ENCODE peak calls at places on chromosomes 5 and 9, in seven cellular contexts. H is A549, O is HFF-Myc, C is cardiac muscle cell, E is fibroblast of the aortic adventitia, D is keratinocyte, F is B cell. L is an unnamed sample.

GRCh38 chr5:142215915-142216681 is 107.5 kb downstream of the NDFIP1 start:
- DNase-seq in E (peak; percentile 99), O (peak; percentile 93), C (peak; percentile 98), H (peak; percentile 65), D (peak; percentile 75), F (no peak), L (no peak)

GRCh38 chr9:115306860-115307259 is 188.9 kb upstream of the TNC start:
- DNase-seq in F (no peak), O (no peak), C (no peak), E (no peak), H (no peak), D (no peak), L (no peak)

GRCh38 chr5:51131266-51131665 is 252.0 kb upstream of the ISL1 start:
- DNase-seq in D (no peak), H (no peak), E (no peak), O (no peak), C (no peak), F (no peak), L (no peak)

GRCh38 chr5:64939772-64940510 is 171.2 kb downstream of the CWC27 start:
- DNase-seq in O (no peak), C (peak; percentile 42), H (peak; percentile 56), E (peak; percentile 39), F (no peak), D (no peak), L (no peak)

GRCh38 chr9:136075134-136075841 is 19.8 kb downstream of the NACC2 start:
- DNase-seq in E (no peak), O (no peak), D (no peak), F (no peak), H (no peak), C (no peak), L (no peak)

GRCh38 chr9:86507119-86507731 is 153.0 kb upstream of the TUT7 start:
- DNase-seq in E (peak; percentile 42), D (no peak), C (no peak), H (no peak), F (no peak), O (no peak), L (no peak)

GRCh38 chr5:117455236-117456233 is 880.9 kb upstream of the SEMA6A start:
- DNase-seq in O (no peak), E (no peak), C (no peak), D (no peak), H (no peak), F (no peak), L (peak; percentile 2)

GRCh38 chr5:107979272-107979671 is 308.5 kb upstream of the EFNA5 start:
- DNase-seq in O (no peak), C (peak; percentile 11), F (no peak), E (peak; percentile 4), H (no peak), D (no peak), L (no peak)

GRCh38 chr5:179616002-179616594 is 7.4 kb downstream of the HNRNPH1 start:
- DNase-seq in C (no peak), E (no peak), D (no peak), H (no peak), F (no peak), O (no peak), L (no peak)

GRCh38 chr5:93717162-93717561 is 24.2 kb downstream of the POU5F2 start:
- DNase-seq in H (peak; percentile 31), D (no peak), O (no peak), F (no peak), E (peak; percentile 37), C (peak; percentile 71), L (no peak)

GRCh38 chr5:144141581-144141980 is 28.9 kb downstream of the YIPF5 start:
- DNase-seq in D (no peak), C (no peak), H (no peak), O (no peak), F (no peak), E (no peak), L (no peak)

GRCh38 chr5:95410269-95410668 is 19.1 kb downstream of the FAM81B start:
- DNase-seq in C (no peak), H (no peak), O (no peak), F (no peak), D (no peak), E (no peak), L (no peak)

GRCh38 chr5:165869066-165869465 is 2363.6 kb downstream of the MAT2B start:
- DNase-seq in O (no peak), D (no peak), F (no peak), E (no peak), H (no peak), C (no peak), L (no peak)

GRCh38 chr9:99925542-99925941 is 19.1 kb downstream of the STX17 start:
- DNase-seq in O (no peak), H (no peak), C (no peak), D (no peak), F (no peak), E (no peak), L (no peak)

GRCh38 chr5:174189638-174190037 is 144.1 kb downstream of the NSG2 start:
- DNase-seq in F (no peak), D (no peak), H (no peak), C (no peak), O (no peak), E (no peak), L (no peak)

GRCh38 chr5:148540636-148541035 is 113.7 kb downstream of the HTR4 start:
- DNase-seq in F (no peak), O (no peak), D (no peak), H (no peak), C (no peak), E (no peak), L (no peak)

GRCh38 chr5:178198706-178199105 is 5.6 kb upstream of the HNRNPAB start:
- DNase-seq in O (no peak), F (no peak), D (no peak), C (peak; percentile 32), E (no peak), H (no peak), L (no peak)

GRCh38 chr5:178199581-178200434 is 4.5 kb upstream of the HNRNPAB start:
- DNase-seq in H (no peak), F (no peak), E (no peak), O (no peak), D (no peak), C (no peak), L (no peak)

GRCh38 chr5:178196413-178196812 is 7.9 kb upstream of the HNRNPAB start:
- DNase-seq in O (no peak), D (no peak), C (no peak), E (no peak), F (no peak), H (no peak), L (no peak)

GRCh38 chr5:178194026-178194425 is 6.9 kb upstream of the GMCL2 start:
- DNase-seq in H (no peak), E (no peak), O (no peak), D (no peak), F (no peak), C (no peak), L (no peak)

GRCh38 chr5:178196986-178197385 is 7.3 kb upstream of the HNRNPAB start:
- DNase-seq in C (no peak), O (no peak), H (no peak), F (no peak), E (no peak), D (no peak), L (no peak)
- TF ChIP-seq CTCF in C (peak; percentile 47), O (peak; percentile 41), H (peak; percentile 14), F (no peak), E (peak; percentile 44), D (no peak), L (no peak)

DNA sequence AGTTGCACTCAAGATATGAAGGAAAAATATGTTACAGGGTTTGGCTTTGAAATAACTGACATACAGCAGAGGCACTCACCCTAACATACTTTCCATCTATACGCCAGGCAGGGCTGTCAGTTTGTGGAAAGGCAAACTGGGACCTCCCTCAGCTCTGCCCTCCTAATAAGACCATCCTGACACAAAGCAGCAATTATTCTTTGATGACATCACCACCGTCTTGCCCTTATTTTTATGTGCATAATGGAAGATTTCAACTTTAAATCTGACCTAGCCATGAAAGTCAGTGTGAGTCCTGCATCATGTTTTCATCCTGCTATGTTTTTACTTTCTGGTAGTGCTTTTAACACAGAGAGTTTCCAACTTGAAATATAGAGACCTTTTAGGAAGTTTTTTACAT is 43.0 kb downstream of the ITGA1 start:
- DNase-seq in E (no peak), O (no peak), C (no peak), F (no peak), D (no peak), H (no peak), L (no peak)
- TF ChIP-seq CTCF in E (no peak), O (no peak), C (no peak), F (no peak), D (no peak), H (no peak), L (no peak)

GRCh38 chr5:55409775-55410174 is 102.0 kb downstream of the MTREX start:
- DNase-seq in H (no peak), E (no peak), F (no peak), O (no peak), C (no peak), D (no peak), L (no peak)

GRCh38 chr5:55407984-55408383 is 100.2 kb downstream of the MTREX start:
- DNase-seq in H (no peak), E (no peak), O (no peak), C (no peak), D (no peak), F (no peak), L (no peak)

GRCh38 chr5:55406292-55406691 is 98.5 kb downstream of the MTREX start:
- DNase-seq in H (no peak), O (no peak), E (no peak), D (no peak), C (no peak), F (no peak), L (no peak)

GRCh38 chr5:55410840-55411239 is 103.1 kb downstream of the MTREX start:
- DNase-seq in O (no peak), F (no peak), D (no peak), H (no peak), E (no peak), C (no peak), L (no peak)

DNA sequence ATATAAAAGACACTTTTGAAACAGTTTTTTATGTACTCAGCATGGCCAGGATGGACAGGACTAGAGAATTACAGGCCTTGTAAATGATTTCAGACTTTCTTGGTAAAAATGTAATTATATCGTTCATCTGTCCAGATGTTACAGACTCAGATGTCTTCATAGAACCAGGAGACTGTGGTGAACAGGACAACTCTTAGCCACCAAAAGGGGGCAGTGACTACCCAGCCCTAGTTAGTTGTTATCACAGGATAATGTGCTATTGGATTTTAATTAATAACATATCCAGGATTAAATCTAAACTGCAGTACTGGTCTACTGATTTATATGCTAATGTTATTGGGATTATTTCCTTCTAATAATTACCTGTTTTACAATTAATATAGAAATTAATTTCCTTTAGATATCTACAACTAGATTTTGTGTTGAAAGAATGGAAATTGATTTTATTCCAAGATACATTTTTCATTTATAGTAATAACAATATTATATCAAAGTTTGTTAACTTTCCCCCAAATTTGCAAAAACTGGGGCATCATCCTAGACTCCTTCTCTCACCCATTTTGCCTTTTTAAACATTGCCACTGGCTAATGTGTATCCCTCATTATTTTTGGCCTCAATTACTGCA is 99.4 kb downstream of the MTREX start:
- DNase-seq in H (peak; percentile 59), D (no peak), C (peak; percentile 71), E (peak; percentile 77), O (peak; percentile 47), F (no peak), L (peak; percentile 20)
- TF ChIP-seq CTCF in H (peak; percentile 82), D (peak; percentile 58), C (peak; percentile 76), E (peak; percentile 78), O (peak; percentile 70), F (peak; percentile 47), L (peak; percentile 56)

DNA sequence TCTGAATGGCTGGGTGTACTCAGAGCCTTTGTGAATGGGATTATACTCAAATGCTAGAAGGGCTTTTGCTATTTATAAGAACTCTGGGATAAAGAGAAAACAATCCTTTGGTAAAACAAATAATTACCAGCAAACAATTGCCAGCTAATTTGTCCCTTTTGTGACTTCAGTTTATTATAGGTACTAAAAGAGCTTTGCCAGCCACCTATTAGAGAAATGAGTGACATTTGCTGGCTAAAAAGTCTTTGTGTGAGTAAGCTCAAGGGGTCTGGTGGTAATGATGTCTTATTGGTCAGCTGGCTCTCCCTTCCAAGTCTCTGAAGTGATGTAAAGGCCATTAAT is 182.2 kb downstream of the MACROH2A1 start:
- DNase-seq in C (no peak), F (no peak), E (no peak), H (no peak), D (no peak), O (no peak), L (no peak)
- TF ChIP-seq CTCF in C (no peak), F (no peak), E (no peak), H (no peak), D (no peak), O (no peak), L (no peak)